ENCODE peak calls at places on chromosomes 2 and 18, in eight cellular contexts. One of them, this sample, is unnamed.

GRCh38 chr2:80054339-80054675 is 250.2 kb downstream of the LRRTM1 start:
- DNase-seq in fibroblast of villous mesenchyme: peak
- DNase-seq in heart left ventricle: no peak
- DNase-seq in psoas muscle: no peak
- DNase-seq in Calu3: no peak
- DNase-seq in GM20000: no peak
- DNase-seq in neural progenitor cell: no peak
- DNase-seq in activated B cell treated with CpG ODN at 0.5 μM for 24 hours: no peak
- DNase-seq in this sample: no peak

GRCh38 chr2:10254373-10255188 is 48.1 kb upstream of the HPCAL1 start:
- DNase-seq in fibroblast of villous mesenchyme: no peak
- DNase-seq in heart left ventricle: no peak
- DNase-seq in psoas muscle: no peak
- DNase-seq in Calu3: no peak
- DNase-seq in GM20000: no peak
- DNase-seq in neural progenitor cell: no peak
- DNase-seq in activated B cell treated with CpG ODN at 0.5 μM for 24 hours: no peak
- DNase-seq in this sample: no peak

GRCh38 chr2:105797298-105797819 is 52.6 kb downstream of the NCK2 start:
- DNase-seq in fibroblast of villous mesenchyme: peak
- DNase-seq in heart left ventricle: no peak
- DNase-seq in psoas muscle: no peak
- DNase-seq in Calu3: no peak
- DNase-seq in GM20000: no peak
- DNase-seq in neural progenitor cell: no peak
- DNase-seq in activated B cell treated with CpG ODN at 0.5 μM for 24 hours: no peak
- DNase-seq in this sample: no peak

GRCh38 chr2:195575879-195576391 is 81.1 kb upstream of the SLC39A10 start:
- DNase-seq in fibroblast of villous mesenchyme: peak
- DNase-seq in heart left ventricle: no peak
- DNase-seq in psoas muscle: no peak
- DNase-seq in Calu3: peak
- DNase-seq in GM20000: peak
- DNase-seq in neural progenitor cell: peak
- DNase-seq in activated B cell treated with CpG ODN at 0.5 μM for 24 hours: no peak
- DNase-seq in this sample: peak

GRCh38 chr2:112153501-112153900 is 15.3 kb downstream of the FBLN7 start:
- DNase-seq in fibroblast of villous mesenchyme: no peak
- DNase-seq in heart left ventricle: no peak
- DNase-seq in psoas muscle: no peak
- DNase-seq in Calu3: no peak
- DNase-seq in GM20000: no peak
- DNase-seq in neural progenitor cell: no peak
- DNase-seq in activated B cell treated with CpG ODN at 0.5 μM for 24 hours: no peak
- DNase-seq in this sample: no peak

GRCh38 chr2:56754066-56754615 is 570.4 kb downstream of the CCDC85A start:
- DNase-seq in fibroblast of villous mesenchyme: no peak
- DNase-seq in heart left ventricle: peak
- DNase-seq in psoas muscle: no peak
- DNase-seq in Calu3: no peak
- DNase-seq in GM20000: no peak
- DNase-seq in neural progenitor cell: no peak
- DNase-seq in activated B cell treated with CpG ODN at 0.5 μM for 24 hours: no peak
- DNase-seq in this sample: no peak

GRCh38 chr2:202115385-202116060 is 42.5 kb downstream of the KIAA2012 start:
- DNase-seq in fibroblast of villous mesenchyme: peak
- DNase-seq in heart left ventricle: no peak
- DNase-seq in psoas muscle: no peak
- DNase-seq in Calu3: no peak
- DNase-seq in GM20000: no peak
- DNase-seq in neural progenitor cell: no peak
- DNase-seq in activated B cell treated with CpG ODN at 0.5 μM for 24 hours: no peak
- DNase-seq in this sample: no peak

GRCh38 chr2:176641436-176641835 is 372.2 kb downstream of the MTX2 start:
- DNase-seq in fibroblast of villous mesenchyme: no peak
- DNase-seq in heart left ventricle: no peak
- DNase-seq in psoas muscle: no peak
- DNase-seq in Calu3: no peak
- DNase-seq in GM20000: no peak
- DNase-seq in neural progenitor cell: no peak
- DNase-seq in activated B cell treated with CpG ODN at 0.5 μM for 24 hours: no peak
- DNase-seq in this sample: no peak

GRCh38 chr2:84958135-84959044 is 12.6 kb upstream of the KCMF1 start:
- DNase-seq in fibroblast of villous mesenchyme: peak
- DNase-seq in heart left ventricle: no peak
- DNase-seq in psoas muscle: peak
- DNase-seq in Calu3: peak
- DNase-seq in GM20000: no peak
- DNase-seq in neural progenitor cell: peak
- DNase-seq in activated B cell treated with CpG ODN at 0.5 μM for 24 hours: no peak
- DNase-seq in this sample: no peak

GRCh38 chr2:170850251-170850650 is 33.6 kb downstream of the GAD1 start:
- DNase-seq in fibroblast of villous mesenchyme: no peak
- DNase-seq in heart left ventricle: no peak
- DNase-seq in psoas muscle: no peak
- DNase-seq in Calu3: no peak
- DNase-seq in GM20000: no peak
- DNase-seq in neural progenitor cell: no peak
- DNase-seq in activated B cell treated with CpG ODN at 0.5 μM for 24 hours: no peak
- DNase-seq in this sample: no peak

GRCh38 chr2:7773362-7773973 is 856.3 kb downstream of the RNF144A start:
- DNase-seq in fibroblast of villous mesenchyme: no peak
- DNase-seq in heart left ventricle: no peak
- DNase-seq in psoas muscle: no peak
- DNase-seq in Calu3: peak
- DNase-seq in GM20000: peak
- DNase-seq in neural progenitor cell: no peak
- DNase-seq in activated B cell treated with CpG ODN at 0.5 μM for 24 hours: no peak
- DNase-seq in this sample: peak

GRCh38 chr2:235050992-235051351 is 99.2 kb downstream of the SH3BP4 start:
- DNase-seq in fibroblast of villous mesenchyme: peak
- DNase-seq in heart left ventricle: peak
- DNase-seq in psoas muscle: peak
- DNase-seq in Calu3: peak
- DNase-seq in GM20000: no peak
- DNase-seq in neural progenitor cell: peak
- DNase-seq in activated B cell treated with CpG ODN at 0.5 μM for 24 hours: no peak
- DNase-seq in this sample: no peak

GRCh38 chr2:112481528-112482228 is at the start of gene TTL:
- DNase-seq in fibroblast of villous mesenchyme: peak
- DNase-seq in heart left ventricle: peak
- DNase-seq in psoas muscle: peak
- DNase-seq in Calu3: peak
- DNase-seq in GM20000: peak
- DNase-seq in neural progenitor cell: peak
- DNase-seq in activated B cell treated with CpG ODN at 0.5 μM for 24 hours: peak
- DNase-seq in this sample: peak

GRCh38 chr2:239318091-239318725 is 82.6 kb downstream of the HDAC4 start:
- DNase-seq in fibroblast of villous mesenchyme: no peak
- DNase-seq in heart left ventricle: no peak
- DNase-seq in psoas muscle: no peak
- DNase-seq in Calu3: no peak
- DNase-seq in GM20000: no peak
- DNase-seq in neural progenitor cell: no peak
- DNase-seq in activated B cell treated with CpG ODN at 0.5 μM for 24 hours: no peak
- DNase-seq in this sample: no peak

GRCh38 chr2:127820080-127820668 is 9.2 kb upstream of the WDR33 start:
- DNase-seq in fibroblast of villous mesenchyme: peak
- DNase-seq in heart left ventricle: no peak
- DNase-seq in psoas muscle: no peak
- DNase-seq in Calu3: no peak
- DNase-seq in GM20000: no peak
- DNase-seq in neural progenitor cell: peak
- DNase-seq in activated B cell treated with CpG ODN at 0.5 μM for 24 hours: no peak
- DNase-seq in this sample: no peak

GRCh38 chr2:225691711-225692110 is 292.2 kb downstream of the NYAP2 start:
- DNase-seq in fibroblast of villous mesenchyme: no peak
- DNase-seq in heart left ventricle: no peak
- DNase-seq in psoas muscle: no peak
- DNase-seq in Calu3: peak
- DNase-seq in GM20000: no peak
- DNase-seq in neural progenitor cell: no peak
- DNase-seq in activated B cell treated with CpG ODN at 0.5 μM for 24 hours: no peak
- DNase-seq in this sample: no peak

GRCh38 chr2:85888020-85888744 is 608 bp downstream of the ST3GAL5 start:
- DNase-seq in fibroblast of villous mesenchyme: peak
- DNase-seq in heart left ventricle: peak
- DNase-seq in psoas muscle: peak
- DNase-seq in Calu3: no peak
- DNase-seq in GM20000: peak
- DNase-seq in neural progenitor cell: peak
- DNase-seq in activated B cell treated with CpG ODN at 0.5 μM for 24 hours: peak
- DNase-seq in this sample: peak

GRCh38 chr2:237601453-237602116 is 11.1 kb upstream of the RAB17 start:
- DNase-seq in fibroblast of villous mesenchyme: no peak
- DNase-seq in heart left ventricle: no peak
- DNase-seq in psoas muscle: no peak
- DNase-seq in Calu3: no peak
- DNase-seq in GM20000: no peak
- DNase-seq in neural progenitor cell: peak
- DNase-seq in activated B cell treated with CpG ODN at 0.5 μM for 24 hours: no peak
- DNase-seq in this sample: no peak

GRCh38 chr2:237598468-237599208 is 8.1 kb upstream of the RAB17 start:
- DNase-seq in fibroblast of villous mesenchyme: no peak
- DNase-seq in heart left ventricle: peak
- DNase-seq in psoas muscle: no peak
- DNase-seq in Calu3: no peak
- DNase-seq in GM20000: no peak
- DNase-seq in neural progenitor cell: no peak
- DNase-seq in activated B cell treated with CpG ODN at 0.5 μM for 24 hours: no peak
- DNase-seq in this sample: no peak

GRCh38 chr2:237602409-237602808 is 11.9 kb upstream of the RAB17 start:
- DNase-seq in fibroblast of villous mesenchyme: no peak
- DNase-seq in heart left ventricle: no peak
- DNase-seq in psoas muscle: no peak
- DNase-seq in Calu3: no peak
- DNase-seq in GM20000: no peak
- DNase-seq in neural progenitor cell: no peak
- DNase-seq in activated B cell treated with CpG ODN at 0.5 μM for 24 hours: no peak
- DNase-seq in this sample: no peak

GRCh38 chr2:237599465-237600110 is 9.1 kb upstream of the RAB17 start:
- DNase-seq in fibroblast of villous mesenchyme: no peak
- DNase-seq in heart left ventricle: no peak
- DNase-seq in psoas muscle: no peak
- DNase-seq in Calu3: no peak
- DNase-seq in GM20000: no peak
- DNase-seq in neural progenitor cell: no peak
- DNase-seq in activated B cell treated with CpG ODN at 0.5 μM for 24 hours: no peak
- DNase-seq in this sample: no peak

GRCh38 chr2:237600205-237600846 is 9.8 kb upstream of the RAB17 start:
- DNase-seq in fibroblast of villous mesenchyme: peak
- DNase-seq in heart left ventricle: peak
- DNase-seq in psoas muscle: peak
- DNase-seq in Calu3: no peak
- DNase-seq in GM20000: no peak
- DNase-seq in neural progenitor cell: no peak
- DNase-seq in activated B cell treated with CpG ODN at 0.5 μM for 24 hours: no peak
- DNase-seq in this sample: no peak
- TF ChIP-seq CTCF in fibroblast of villous mesenchyme: peak
- TF ChIP-seq CTCF in heart left ventricle: peak
- TF ChIP-seq CTCF in psoas muscle: peak
- TF ChIP-seq CTCF in Calu3: no peak
- TF ChIP-seq CTCF in GM20000: no peak
- TF ChIP-seq CTCF in neural progenitor cell: no peak
- TF ChIP-seq CTCF in activated B cell treated with CpG ODN at 0.5 μM for 24 hours: no peak
- TF ChIP-seq CTCF in this sample: no peak

DNA sequence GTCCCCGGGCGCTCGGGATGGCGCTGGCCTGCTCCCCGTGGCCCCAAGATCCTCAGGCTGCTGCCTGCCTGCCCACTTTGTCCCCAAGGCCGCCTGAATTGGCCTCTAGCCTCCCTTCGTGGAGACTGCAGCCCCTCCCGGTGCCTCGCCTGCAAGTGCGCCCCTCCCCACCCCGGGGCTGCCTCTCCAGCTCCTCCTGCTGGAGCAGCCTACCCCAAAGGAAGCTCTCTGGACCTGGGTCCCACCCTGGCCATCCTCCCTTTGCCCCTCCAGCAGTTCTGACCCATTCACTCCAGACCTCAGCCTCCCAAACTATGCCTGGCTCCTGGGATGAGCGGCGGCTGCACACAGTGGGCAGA is 6.2 kb downstream of the ESPNL start:
- DNase-seq in fibroblast of villous mesenchyme: no peak
- DNase-seq in heart left ventricle: no peak
- DNase-seq in psoas muscle: no peak
- DNase-seq in Calu3: no peak
- DNase-seq in GM20000: no peak
- DNase-seq in neural progenitor cell: no peak
- DNase-seq in activated B cell treated with CpG ODN at 0.5 μM for 24 hours: no peak
- DNase-seq in this sample: no peak
- TF ChIP-seq CTCF in fibroblast of villous mesenchyme: no peak
- TF ChIP-seq CTCF in heart left ventricle: no peak
- TF ChIP-seq CTCF in psoas muscle: no peak
- TF ChIP-seq CTCF in Calu3: no peak
- TF ChIP-seq CTCF in GM20000: no peak
- TF ChIP-seq CTCF in neural progenitor cell: peak
- TF ChIP-seq CTCF in activated B cell treated with CpG ODN at 0.5 μM for 24 hours: no peak
- TF ChIP-seq CTCF in this sample: no peak

DNA sequence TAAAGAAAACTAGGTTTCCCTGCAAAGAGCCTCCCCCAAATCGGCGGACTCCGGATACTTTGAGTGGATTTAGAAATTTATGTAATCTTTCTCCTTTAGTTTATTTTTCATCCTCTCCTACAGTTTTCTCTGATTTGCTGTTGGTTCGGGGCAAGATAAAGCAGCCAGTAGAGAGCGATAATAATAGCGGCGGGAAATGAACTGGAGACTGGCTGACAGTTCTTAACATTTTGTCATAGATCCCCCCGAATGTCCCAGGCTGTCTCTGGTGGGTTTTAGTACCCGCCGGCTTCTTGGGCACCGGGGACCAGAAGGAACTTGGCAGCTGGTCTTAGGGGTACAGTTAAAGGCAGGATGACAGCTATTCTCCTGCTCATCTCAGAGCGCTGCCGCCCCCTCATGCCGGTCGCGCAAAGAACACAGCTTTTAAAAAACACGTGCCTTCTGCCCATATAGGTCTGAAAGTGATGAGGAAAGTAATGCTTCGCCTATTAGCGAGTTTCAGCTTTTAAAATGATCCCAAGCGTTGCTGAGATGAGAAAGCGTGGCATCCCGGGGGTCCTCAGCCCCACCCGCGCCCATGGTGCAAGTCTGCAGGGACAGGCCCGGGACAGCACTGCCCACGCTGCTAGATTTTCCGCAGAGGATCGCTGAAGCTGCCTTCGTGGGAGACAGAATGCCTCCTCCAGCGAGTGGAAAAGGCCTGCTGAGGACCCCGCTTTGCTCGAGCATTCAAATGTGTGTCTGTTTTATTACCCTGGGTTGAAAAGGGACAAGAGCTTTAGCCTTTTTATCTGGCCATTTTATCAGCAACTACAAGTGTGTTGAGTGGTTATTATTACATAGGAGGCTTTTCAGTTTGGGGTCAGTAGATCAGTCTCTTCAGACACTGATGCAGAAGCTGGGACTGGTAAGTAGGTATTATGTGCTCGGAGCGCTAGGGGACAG is 3.8 kb downstream of the ONECUT2 start:
- DNase-seq in fibroblast of villous mesenchyme: no peak
- DNase-seq in heart left ventricle: no peak
- DNase-seq in psoas muscle: no peak
- DNase-seq in Calu3: peak
- DNase-seq in GM20000: peak
- DNase-seq in neural progenitor cell: peak
- DNase-seq in activated B cell treated with CpG ODN at 0.5 μM for 24 hours: no peak
- DNase-seq in this sample: peak
- TF ChIP-seq CTCF in fibroblast of villous mesenchyme: no peak
- TF ChIP-seq CTCF in heart left ventricle: no peak
- TF ChIP-seq CTCF in psoas muscle: no peak
- TF ChIP-seq CTCF in Calu3: no peak
- TF ChIP-seq CTCF in GM20000: no peak
- TF ChIP-seq CTCF in neural progenitor cell: peak
- TF ChIP-seq CTCF in activated B cell treated with CpG ODN at 0.5 μM for 24 hours: no peak
- TF ChIP-seq CTCF in this sample: peak

GRCh38 chr2:20103514-20103913 is 52.1 kb upstream of the LAPTM4A start:
- DNase-seq in fibroblast of villous mesenchyme: peak
- DNase-seq in heart left ventricle: no peak
- DNase-seq in psoas muscle: no peak
- DNase-seq in Calu3: no peak
- DNase-seq in GM20000: no peak
- DNase-seq in neural progenitor cell: no peak
- DNase-seq in activated B cell treated with CpG ODN at 0.5 μM for 24 hours: no peak
- DNase-seq in this sample: no peak
- TF ChIP-seq CTCF in fibroblast of villous mesenchyme: peak
- TF ChIP-seq CTCF in heart left ventricle: no peak
- TF ChIP-seq CTCF in psoas muscle: no peak
- TF ChIP-seq CTCF in Calu3: peak
- TF ChIP-seq CTCF in GM20000: no peak
- TF ChIP-seq CTCF in neural progenitor cell: peak
- TF ChIP-seq CTCF in activated B cell treated with CpG ODN at 0.5 μM for 24 hours: no peak
- TF ChIP-seq CTCF in this sample: peak